ENCODE peak calls at places on chromosomes 2 and 18, in four cellular contexts. One of them, this sample, is unnamed.

GRCh38 chr2:68799615-68800400 is 65.2 kb downstream of the ARHGAP25 start:
- DNase-seq in D341Med: no peak
- DNase-seq in nephron progenitor cell: peak
- DNase-seq in WTC11: no peak
- DNase-seq in this sample: peak

GRCh38 chr2:160534996-160535395 is 41.4 kb upstream of the RBMS1 start:
- DNase-seq in D341Med: no peak
- DNase-seq in nephron progenitor cell: no peak
- DNase-seq in WTC11: no peak
- DNase-seq in this sample: no peak

GRCh38 chr2:21800356-21800755 is 676.6 kb downstream of the TDRD15 start:
- DNase-seq in D341Med: no peak
- DNase-seq in nephron progenitor cell: no peak
- DNase-seq in WTC11: no peak
- DNase-seq in this sample: no peak

GRCh38 chr2:56326346-56326741 is 142.6 kb downstream of the CCDC85A start:
- DNase-seq in D341Med: no peak
- DNase-seq in nephron progenitor cell: no peak
- DNase-seq in WTC11: no peak
- DNase-seq in this sample: no peak

GRCh38 chr2:209525834-209526281 is 102.0 kb downstream of the MAP2 start:
- DNase-seq in D341Med: no peak
- DNase-seq in nephron progenitor cell: no peak
- DNase-seq in WTC11: no peak
- DNase-seq in this sample: no peak

GRCh38 chr2:119431155-119431975 is at the start of gene TMEM37:
- DNase-seq in D341Med: peak
- DNase-seq in nephron progenitor cell: peak
- DNase-seq in WTC11: peak
- DNase-seq in this sample: peak

GRCh38 chr18:8357320-8357719 is 251.9 kb upstream of the RAB12 start:
- DNase-seq in D341Med: no peak
- DNase-seq in nephron progenitor cell: no peak
- DNase-seq in WTC11: no peak
- DNase-seq in this sample: no peak

GRCh38 chr18:67682516-67682915 is 166.0 kb upstream of the DSEL start:
- DNase-seq in D341Med: no peak
- DNase-seq in nephron progenitor cell: no peak
- DNase-seq in WTC11: no peak
- DNase-seq in this sample: no peak

GRCh38 chr2:236209535-236209934 is 41.3 kb upstream of the GBX2 start:
- DNase-seq in D341Med: no peak
- DNase-seq in nephron progenitor cell: no peak
- DNase-seq in WTC11: peak
- DNase-seq in this sample: peak

GRCh38 chr2:49000692-49001091 is 153.6 kb downstream of the FSHR start:
- DNase-seq in D341Med: no peak
- DNase-seq in nephron progenitor cell: no peak
- DNase-seq in WTC11: no peak
- DNase-seq in this sample: no peak

GRCh38 chr2:18924905-18925691 is 335.7 kb upstream of the NT5C1B start:
- DNase-seq in D341Med: no peak
- DNase-seq in nephron progenitor cell: no peak
- DNase-seq in WTC11: no peak
- DNase-seq in this sample: no peak

GRCh38 chr2:159459279-159459678 is 157.1 kb downstream of the BAZ2B start:
- DNase-seq in D341Med: no peak
- DNase-seq in nephron progenitor cell: no peak
- DNase-seq in WTC11: no peak
- DNase-seq in this sample: no peak

GRCh38 chr2:232486558-232487384 is 863 bp downstream of the ECEL1 start:
- DNase-seq in D341Med: no peak
- DNase-seq in nephron progenitor cell: no peak
- DNase-seq in WTC11: peak
- DNase-seq in this sample: no peak

GRCh38 chr2:233075966-233076339 is 15.8 kb downstream of the INPP5D start:
- DNase-seq in D341Med: no peak
- DNase-seq in nephron progenitor cell: no peak
- DNase-seq in WTC11: no peak
- DNase-seq in this sample: no peak

GRCh38 chr2:25821225-25822056 is 56.8 kb downstream of the ASXL2 start:
- DNase-seq in D341Med: no peak
- DNase-seq in nephron progenitor cell: no peak
- DNase-seq in WTC11: no peak
- DNase-seq in this sample: no peak

GRCh38 chr2:175889557-175890355 is 112.3 kb downstream of the LNPK start:
- DNase-seq in D341Med: no peak
- DNase-seq in nephron progenitor cell: no peak
- DNase-seq in WTC11: no peak
- DNase-seq in this sample: no peak

This sample was measured in neural progenitor cell.